ENCODE peak calls at places on chromosomes 1 and 21, in five cellular contexts. N, D, M, H and C are unnamed samples.

GRCh38 chr1:164475834-164476233 is 83.2 kb upstream of the PBX1 start:
- DNase-seq in H (no peak), D (no peak), N (no peak), M (no peak), C (no peak)

GRCh38 chr21:46229133-46229922 is 754 bp upstream of the LSS start:
- DNase-seq in D (no peak), H (no peak), N (no peak), M (no peak), C (peak)

GRCh38 chr1:244200596-244200995 is 149.5 kb downstream of the ZBTB18 start:
- DNase-seq in N (no peak), D (no peak), H (no peak), M (no peak), C (no peak)

GRCh38 chr1:193216920-193217319 is 30.5 kb upstream of the B3GALT2 start:
- DNase-seq in H (no peak), D (no peak), N (no peak), M (no peak), C (no peak)

GRCh38 chr1:157472302-157472701 is 80.0 kb downstream of the FCRL5 start:
- DNase-seq in H (no peak), N (no peak), D (no peak), M (no peak), C (no peak)

GRCh38 chr1:17795081-17795809 is 40.1 kb downstream of the ACTL8 start:
- DNase-seq in H (no peak), N (no peak), M (no peak), D (no peak), C (peak)

GRCh38 chr1:55639051-55639450 is 423.9 kb upstream of the USP24 start:
- DNase-seq in D (no peak), M (no peak), N (no peak), H (no peak), C (no peak)

GRCh38 chr1:8345621-8346415 is 27.9 kb downstream of the SLC45A1 start:
- DNase-seq in H (no peak), N (no peak), M (no peak), D (no peak), C (no peak)

GRCh38 chr1:65255088-65256050 is 54.0 kb upstream of the DNAJC6 start:
- DNase-seq in H (peak), D (no peak), M (no peak), N (no peak), C (no peak)

GRCh38 chr1:63969461-63969893 is 195.7 kb downstream of the ROR1 start:
- DNase-seq in D (no peak), H (no peak), M (no peak), N (no peak), C (no peak)

GRCh38 chr1:229118662-229119061 is 152.2 kb upstream of the RAB4A start:
- DNase-seq in D (no peak), H (no peak), N (no peak), M (no peak), C (no peak)

GRCh38 chr1:55612988-55613387 is 397.8 kb upstream of the USP24 start:
- DNase-seq in D (no peak), N (no peak), H (no peak), M (no peak), C (no peak)

GRCh38 chr1:36322786-36323635 is 434 bp downstream of the EVA1B start:
- DNase-seq in D (no peak), H (peak), N (peak), M (no peak), C (no peak)

GRCh38 chr21:22536511-22536910 is 1538.3 kb downstream of the NCAM2 start:
- DNase-seq in H (peak), N (no peak), M (no peak), D (no peak), C (no peak)

GRCh38 chr21:43282358-43283120 is 113.7 kb downstream of the CRYAA start:
- DNase-seq in H (no peak), M (no peak), N (no peak), D (no peak), C (no peak)

GRCh38 chr1:59638172-59638800 is 176.5 kb upstream of the HOOK1 start:
- DNase-seq in M (no peak), D (no peak), H (no peak), N (no peak), C (no peak)

GRCh38 chr1:103125219-103125618 is 16.9 kb upstream of the COL11A1 start:
- DNase-seq in H (no peak), M (no peak), D (no peak), N (no peak), C (no peak)

GRCh38 chr1:154764773-154765172 is 105.3 kb downstream of the KCNN3 start:
- DNase-seq in M (no peak), D (no peak), N (no peak), H (no peak), C (no peak)

GRCh38 chr1:224116131-224116530 is 2.2 kb downstream of the FBXO28 start:
- DNase-seq in M (no peak), D (no peak), N (no peak), H (peak), C (no peak)

GRCh38 chr1:206556748-206557635 is 49.7 kb downstream of the RASSF5 start:
- DNase-seq in D (peak), N (peak), H (peak), M (peak), C (peak)

GRCh38 chr1:180185281-180185680 is 30.6 kb downstream of the QSOX1 start:
- DNase-seq in D (no peak), M (no peak), H (no peak), N (no peak), C (no peak)

GRCh38 chr1:93219443-93219842 is 38.9 kb downstream of the CCDC18 start:
- DNase-seq in H (peak), N (peak), M (no peak), D (no peak), C (no peak)

GRCh38 chr1:101769520-101769919 is 227.2 kb downstream of the OLFM3 start:
- DNase-seq in N (no peak), D (no peak), H (peak), M (no peak), C (no peak)

GRCh38 chr1:168991667-168992475 is 114.6 kb upstream of the ATP1B1 start:
- DNase-seq in N (peak), H (no peak), D (no peak), M (no peak), C (no peak)

GRCh38 chr1:100065969-100066227 is 66.8 kb downstream of the SASS6 start:
- DNase-seq in M (no peak), N (no peak), H (no peak), D (no peak), C (no peak)

GRCh38 chr1:147270721-147271120 is 28.2 kb downstream of the CHD1L start:
- DNase-seq in M (no peak), N (no peak), H (no peak), D (no peak), C (no peak)

GRCh38 chr21:35150562-35151226 is 101.6 kb upstream of the RUNX1 start:
- DNase-seq in H (no peak), D (no peak), N (no peak), M (no peak), C (no peak)

GRCh38 chr1:219755234-219755633 is 142.3 kb upstream of the ZC3H11B start:
- DNase-seq in D (no peak), M (no peak), H (no peak), N (no peak), C (no peak)